ENCODE peak calls at places on chromosomes 2 and 18, in five cellular contexts. One of them, this sample, is unnamed.

GRCh38 chr2:81739971-81740370 is 1435.4 kb upstream of the LRRTM1 start:
- DNase-seq in activated CD8-positive, alpha-beta memory T cell treated with anti-CD3 and anti-CD28 coated beads for 24 hours: no peak
- DNase-seq in hepatocyte: no peak
- DNase-seq in IMR-90: no peak
- DNase-seq in activated CD4-positive, alpha-beta T cell treated with anti-CD3 and anti-CD28 coated beads, Interleukin-2, amount 50 U/mL, for 4 hours: no peak
- DNase-seq in this sample: no peak

GRCh38 chr18:7584646-7585271 is 17.6 kb downstream of the PTPRM start:
- DNase-seq in activated CD4-positive, alpha-beta T cell treated with anti-CD3 and anti-CD28 coated beads, Interleukin-2, amount 50 U/mL, for 4 hours: no peak
- DNase-seq in IMR-90: no peak
- DNase-seq in activated CD8-positive, alpha-beta memory T cell treated with anti-CD3 and anti-CD28 coated beads for 24 hours: no peak
- DNase-seq in hepatocyte: no peak
- DNase-seq in this sample: no peak

GRCh38 chr18:23693849-23694248 is 4.6 kb downstream of the LAMA3 start:
- DNase-seq in hepatocyte: peak; percentile 42
- DNase-seq in activated CD4-positive, alpha-beta T cell treated with anti-CD3 and anti-CD28 coated beads, Interleukin-2, amount 50 U/mL, for 4 hours: no peak
- DNase-seq in activated CD8-positive, alpha-beta memory T cell treated with anti-CD3 and anti-CD28 coated beads for 24 hours: no peak
- DNase-seq in IMR-90: no peak
- DNase-seq in this sample: no peak

GRCh38 chr2:10765461-10765860 is 44.0 kb downstream of the ATP6V1C2 start:
- DNase-seq in IMR-90: no peak
- DNase-seq in hepatocyte: peak; percentile 64
- DNase-seq in activated CD8-positive, alpha-beta memory T cell treated with anti-CD3 and anti-CD28 coated beads for 24 hours: no peak
- DNase-seq in activated CD4-positive, alpha-beta T cell treated with anti-CD3 and anti-CD28 coated beads, Interleukin-2, amount 50 U/mL, for 4 hours: no peak
- DNase-seq in this sample: no peak

GRCh38 chr2:113225505-113226259 is 51.9 kb downstream of the PSD4 start:
- DNase-seq in IMR-90: peak; percentile 49
- DNase-seq in activated CD4-positive, alpha-beta T cell treated with anti-CD3 and anti-CD28 coated beads, Interleukin-2, amount 50 U/mL, for 4 hours: no peak
- DNase-seq in hepatocyte: peak; percentile 73
- DNase-seq in activated CD8-positive, alpha-beta memory T cell treated with anti-CD3 and anti-CD28 coated beads for 24 hours: no peak
- DNase-seq in this sample: no peak

GRCh38 chr2:132911726-132912724 is 242.0 kb upstream of the LYPD1 start:
- DNase-seq in activated CD8-positive, alpha-beta memory T cell treated with anti-CD3 and anti-CD28 coated beads for 24 hours: no peak
- DNase-seq in activated CD4-positive, alpha-beta T cell treated with anti-CD3 and anti-CD28 coated beads, Interleukin-2, amount 50 U/mL, for 4 hours: no peak
- DNase-seq in IMR-90: peak; percentile 61
- DNase-seq in hepatocyte: peak; percentile 15
- DNase-seq in this sample: no peak

GRCh38 chr2:196379600-196379999 is 208.2 kb upstream of the STK17B start:
- DNase-seq in hepatocyte: no peak
- DNase-seq in activated CD8-positive, alpha-beta memory T cell treated with anti-CD3 and anti-CD28 coated beads for 24 hours: no peak
- DNase-seq in activated CD4-positive, alpha-beta T cell treated with anti-CD3 and anti-CD28 coated beads, Interleukin-2, amount 50 U/mL, for 4 hours: no peak
- DNase-seq in IMR-90: no peak
- DNase-seq in this sample: no peak

GRCh38 chr2:240248981-240249422 is 108.5 kb upstream of the OTOS start:
- DNase-seq in activated CD4-positive, alpha-beta T cell treated with anti-CD3 and anti-CD28 coated beads, Interleukin-2, amount 50 U/mL, for 4 hours: no peak
- DNase-seq in hepatocyte: no peak
- DNase-seq in activated CD8-positive, alpha-beta memory T cell treated with anti-CD3 and anti-CD28 coated beads for 24 hours: peak; percentile 28
- DNase-seq in IMR-90: no peak
- DNase-seq in this sample: no peak

GRCh38 chr2:98519851-98520250 is 75.2 kb downstream of the INPP4A start:
- DNase-seq in hepatocyte: no peak
- DNase-seq in activated CD8-positive, alpha-beta memory T cell treated with anti-CD3 and anti-CD28 coated beads for 24 hours: no peak
- DNase-seq in activated CD4-positive, alpha-beta T cell treated with anti-CD3 and anti-CD28 coated beads, Interleukin-2, amount 50 U/mL, for 4 hours: no peak
- DNase-seq in IMR-90: no peak
- DNase-seq in this sample: no peak

GRCh38 chr2:102141915-102142828 is at the start of gene IL1R1:
- DNase-seq in activated CD4-positive, alpha-beta T cell treated with anti-CD3 and anti-CD28 coated beads, Interleukin-2, amount 50 U/mL, for 4 hours: no peak
- DNase-seq in hepatocyte: peak; percentile 94
- DNase-seq in IMR-90: peak; percentile 80
- DNase-seq in activated CD8-positive, alpha-beta memory T cell treated with anti-CD3 and anti-CD28 coated beads for 24 hours: no peak
- DNase-seq in this sample: no peak